ENCODE peak calls at places on chromosomes 2 and 18, in ten cellular contexts. M, A, V, I, C, T, B, G, Q and S are unnamed samples.

GRCh38 chr2:226001716-226002115 is 602.2 kb downstream of the NYAP2 start:
- DNase-seq in M (no peak), A (no peak), V (no peak), I (no peak), C (no peak), T (no peak), B (no peak), G (no peak), Q (no peak), S (no peak)

GRCh38 chr2:162091325-162092007 is 17.5 kb upstream of the DPP4 start:
- DNase-seq in M (peak), A (no peak), V (peak), I (no peak), C (no peak), T (peak), B (no peak), G (no peak), Q (no peak), S (no peak)

GRCh38 chr2:201406077-201406662 is 45.1 kb downstream of the TRAK2 start:
- DNase-seq in M (no peak), A (peak), V (no peak), I (peak), C (no peak), T (peak), B (peak), G (no peak), Q (no peak), S (no peak)

GRCh38 chr2:63192169-63192888 is 141.7 kb downstream of the OTX1 start:
- DNase-seq in M (no peak), A (no peak), V (peak), I (no peak), C (no peak), T (peak), B (no peak), G (no peak), Q (no peak), S (no peak)

GRCh38 chr18:42484648-42485047 is 529.6 kb downstream of the PIK3C3 start:
- DNase-seq in M (no peak), A (no peak), V (no peak), I (no peak), C (no peak), T (no peak), B (no peak), G (no peak), Q (no peak), S (no peak)

GRCh38 chr2:211351998-211352397 is 795.6 kb downstream of the CPS1 start:
- DNase-seq in M (no peak), A (peak), V (no peak), I (no peak), C (no peak), T (no peak), B (no peak), G (peak), Q (no peak), S (no peak)

GRCh38 chr2:2749206-2749598 is 418.1 kb upstream of the MYT1L start:
- DNase-seq in M (no peak), A (no peak), V (no peak), I (no peak), C (no peak), T (no peak), B (no peak), G (no peak), Q (no peak), S (no peak)

GRCh38 chr2:102046135-102046901 is 54.6 kb downstream of the IL1R2 start:
- DNase-seq in M (no peak), A (no peak), V (no peak), I (no peak), C (no peak), T (peak), B (no peak), G (no peak), Q (no peak), S (no peak)

GRCh38 chr2:79128406-79128805 is 8.1 kb downstream of the REG1A start:
- DNase-seq in M (no peak), A (no peak), V (no peak), I (no peak), C (no peak), T (no peak), B (no peak), G (no peak), Q (no peak), S (no peak)

GRCh38 chr2:237692601-237693079 is 65.3 kb downstream of the LRRFIP1 start:
- DNase-seq in M (peak), A (peak), V (peak), I (no peak), C (peak), T (peak), B (peak), G (peak), Q (no peak), S (no peak)

GRCh38 chr2:126828051-126828450 is 70.6 kb upstream of the TEX51 start:
- DNase-seq in M (no peak), A (no peak), V (no peak), I (no peak), C (no peak), T (no peak), B (no peak), G (no peak), Q (no peak), S (no peak)

GRCh38 chr18:12307871-12308385 is at the start of gene TUBB6:
- DNase-seq in M (peak), A (peak), V (no peak), I (no peak), C (no peak), T (no peak), B (peak), G (peak), Q (no peak), S (peak)

GRCh38 chr18:47754311-47755101 is 176.0 kb downstream of the SMAD2 start:
- DNase-seq in M (peak), A (no peak), V (peak), I (no peak), C (peak), T (peak), B (peak), G (no peak), Q (peak), S (no peak)

GRCh38 chr2:220579452-220579851 is 952.0 kb downstream of the SLC4A3 start:
- DNase-seq in M (no peak), A (no peak), V (no peak), I (no peak), C (no peak), T (no peak), B (no peak), G (no peak), Q (no peak), S (no peak)

GRCh38 chr2:105974800-105975199 is 219.3 kb downstream of the UXS1 start:
- DNase-seq in M (no peak), A (no peak), V (no peak), I (no peak), C (no peak), T (no peak), B (no peak), G (no peak), Q (no peak), S (no peak)

GRCh38 chr2:207275779-207276178 is 110.0 kb upstream of the KLF7 start:
- DNase-seq in M (no peak), A (no peak), V (no peak), I (no peak), C (no peak), T (no peak), B (no peak), G (no peak), Q (no peak), S (no peak)

GRCh38 chr2:181250691-181251090 is 206.5 kb upstream of the ITGA4 start:
- DNase-seq in M (no peak), A (no peak), V (no peak), I (no peak), C (no peak), T (no peak), B (peak), G (no peak), Q (no peak), S (no peak)

GRCh38 chr2:135663148-135663700 is 78.4 kb upstream of the UBXN4 start:
- DNase-seq in M (no peak), A (no peak), V (no peak), I (no peak), C (no peak), T (no peak), B (no peak), G (no peak), Q (no peak), S (no peak)

GRCh38 chr2:2260691-2261268 is 70.3 kb downstream of the MYT1L start:
- DNase-seq in M (no peak), A (no peak), V (no peak), I (no peak), C (no peak), T (no peak), B (no peak), G (no peak), Q (no peak), S (no peak)

GRCh38 chr2:1674276-1674675 is 70.0 kb downstream of the PXDN start:
- DNase-seq in M (no peak), A (no peak), V (no peak), I (no peak), C (no peak), T (no peak), B (no peak), G (no peak), Q (no peak), S (no peak)

GRCh38 chr2:25103287-25103871 is 61.5 kb downstream of the EFR3B start:
- DNase-seq in M (no peak), A (no peak), V (no peak), I (no peak), C (no peak), T (no peak), B (peak), G (no peak), Q (no peak), S (no peak)

GRCh38 chr18:80253871-80254492 is 6.7 kb upstream of the PARD6G start:
- DNase-seq in M (no peak), A (no peak), V (peak), I (no peak), C (peak), T (peak), B (peak), G (no peak), Q (no peak), S (no peak)

GRCh38 chr2:167342769-167343168 is 454.5 kb downstream of the XIRP2 start:
- DNase-seq in M (no peak), A (no peak), V (peak), I (no peak), C (peak), T (peak), B (no peak), G (no peak), Q (no peak), S (no peak)

GRCh38 chr2:175690113-175690716 is 311.9 kb downstream of the LNPK start:
- DNase-seq in M (peak), A (no peak), V (peak), I (peak), C (peak), T (peak), B (peak), G (no peak), Q (no peak), S (peak)